ENCODE peak calls at places on chromosomes 13 and 19, in six cellular contexts. U is psoas muscle, A is mesendoderm, C is fibroblast of the aortic adventitia, D is upper lobe of left lung, Q is A549. Y is an unnamed sample.
A peak's percentile ranks its signal among the peaks of the same experiment; 100 is the strongest.

GRCh38 chr19:57280913-57281425 is 684 bp downstream of the ZNF460 start:
- DNase-seq in U (no peak), A (no peak), C (peak; percentile 15), D (no peak), Q (peak; percentile 51), Y (no peak)

GRCh38 chr19:44602071-44602470 is 11.3 kb upstream of the IGSF23 start:
- DNase-seq in U (no peak), A (no peak), C (no peak), D (no peak), Q (no peak), Y (peak; percentile 21)

GRCh38 chr19:43430142-43430710 is 15.5 kb downstream of the TEX101 start:
- DNase-seq in U (no peak), A (peak; percentile 40), C (peak; percentile 18), D (no peak), Q (no peak), Y (no peak)

GRCh38 chr19:41000310-41000737 is 9.2 kb downstream of the CYP2B6 start:
- DNase-seq in U (no peak), A (no peak), C (no peak), D (no peak), Q (peak; percentile 53), Y (no peak)

GRCh38 chr19:34678085-34678412 is 571 bp downstream of the ZNF302 start:
- DNase-seq in U (no peak), A (no peak), C (no peak), D (no peak), Q (no peak), Y (no peak)

GRCh38 chr19:3975144-3975543 is 4.2 kb upstream of the DAPK3 start:
- DNase-seq in U (no peak), A (no peak), C (no peak), D (no peak), Q (no peak), Y (no peak)

GRCh38 chr19:35228177-35228930 is at the start of gene FAM187B:
- DNase-seq in U (no peak), A (no peak), C (no peak), D (no peak), Q (no peak), Y (no peak)

GRCh38 chr19:48900477-48901452 is 653 bp downstream of the NUCB1 start:
- DNase-seq in U (peak; percentile 64), A (peak; percentile 60), C (peak; percentile 61), D (peak; percentile 73), Q (peak; percentile 64), Y (peak; percentile 89)

GRCh38 chr13:28819046-28819747 is 942 bp upstream of the MTUS2 start:
- DNase-seq in U (no peak), A (peak; percentile 52), C (peak; percentile 15), D (no peak), Q (peak; percentile 27), Y (no peak)

GRCh38 chr19:934197-934840 is 8.5 kb downstream of the ARID3A start:
- DNase-seq in U (no peak), A (no peak), C (no peak), D (peak; percentile 68), Q (no peak), Y (no peak)

DNA sequence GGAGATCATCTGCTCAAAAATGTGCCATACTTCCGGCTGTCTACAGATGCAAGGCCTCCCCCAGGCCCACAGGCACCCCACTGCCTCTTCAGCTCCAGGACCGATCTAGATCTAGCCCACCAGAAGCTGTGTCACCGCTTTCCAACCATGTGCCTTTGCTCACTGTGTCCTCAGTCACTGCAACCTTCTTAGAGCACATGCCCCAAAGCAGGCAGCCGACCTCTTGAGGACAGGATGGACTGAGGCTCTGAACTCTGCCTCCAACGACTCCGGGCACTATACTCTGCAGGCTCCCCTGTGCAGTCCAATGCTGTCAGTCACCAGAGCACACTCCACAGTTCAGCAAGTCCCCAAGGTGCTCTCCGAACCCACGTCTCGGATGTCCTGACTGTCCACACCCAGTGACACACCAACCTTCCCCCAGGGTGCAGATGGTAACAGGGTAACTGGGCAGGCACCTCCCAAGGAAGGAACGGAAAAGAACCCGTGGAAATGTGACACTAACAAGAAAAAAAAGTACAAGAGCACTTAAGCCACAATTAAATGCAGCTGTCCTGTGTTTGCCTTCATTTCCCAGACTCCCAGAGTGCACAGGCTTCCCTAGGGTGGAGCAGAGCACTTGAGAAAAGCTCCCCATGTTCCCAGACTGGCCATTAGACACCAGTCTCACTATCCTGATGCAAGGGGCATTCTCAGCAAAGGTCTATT is 4.8 kb downstream of the STK24 start:
- DNase-seq in U (peak; percentile 69), A (peak; percentile 22), C (peak; percentile 63), D (no peak), Q (no peak), Y (no peak)
- H3K4me3 ChIP-seq in U (no peak overlapping the region), A (no peak overlapping the region), C (peak overlapping the region; percentile 22), D (peak overlapping the region; percentile 6), Q (no peak overlapping the region), Y (no peak overlapping the region)

DNA sequence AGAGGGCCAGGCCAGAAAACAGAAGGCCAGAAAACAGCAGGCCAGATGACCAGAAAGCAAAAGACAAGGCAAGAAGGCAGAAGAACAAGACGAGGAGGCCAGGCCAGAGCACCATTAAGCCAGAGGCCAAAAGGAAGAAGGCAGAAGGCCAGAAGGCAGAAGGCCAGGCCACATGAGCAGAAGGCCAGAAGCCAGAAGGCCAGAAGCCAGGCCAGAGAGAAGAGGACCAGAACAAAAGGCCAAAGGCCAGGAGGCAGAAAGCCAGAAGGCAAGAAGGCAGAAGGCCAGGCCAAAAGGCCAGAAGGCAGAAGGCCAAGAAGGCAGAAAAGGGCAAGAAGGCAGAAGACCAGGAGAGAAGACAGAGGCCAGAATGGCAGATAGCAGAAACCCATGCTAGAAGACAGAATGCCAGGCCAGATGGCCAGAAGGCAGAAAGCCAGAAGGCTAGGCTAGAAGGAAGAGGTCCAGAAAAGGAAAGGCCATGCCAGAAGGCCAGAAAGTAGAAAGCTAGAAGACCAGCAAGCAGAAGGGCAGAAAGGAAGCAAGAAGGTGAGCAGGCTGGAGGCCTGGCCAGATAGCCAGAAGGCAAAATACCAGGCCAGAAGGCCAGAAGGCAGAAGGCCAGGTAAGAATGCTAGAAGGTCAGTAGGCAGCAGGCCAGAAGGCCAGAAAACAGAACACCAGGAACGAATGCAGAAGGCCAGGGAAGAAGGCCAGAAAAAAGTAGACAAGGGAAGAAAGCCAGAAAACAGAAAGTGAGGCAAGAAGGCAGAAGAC is 187.6 kb downstream of the TUBA3C start:
- DNase-seq in U (peak; percentile 59), A (no peak), C (no peak), D (no peak), Q (no peak), Y (no peak)
- H3K4me3 ChIP-seq in U (no peak overlapping the region), A (peak overlapping the region; percentile 25), C (no peak overlapping the region), D (no peak overlapping the region), Q (no peak overlapping the region), Y (no peak overlapping the region)

GRCh38 chr13:111390522-111391270 is 70.3 kb downstream of the TEX29 start:
- DNase-seq in U (no peak), A (no peak), C (no peak), D (no peak), Q (no peak), Y (no peak)

GRCh38 chr13:111387945-111388600 is 67.6 kb downstream of the TEX29 start:
- DNase-seq in U (no peak), A (no peak), C (no peak), D (no peak), Q (no peak), Y (no peak)

GRCh38 chr13:111388851-111389500 is 68.5 kb downstream of the TEX29 start:
- DNase-seq in U (no peak), A (no peak), C (no peak), D (no peak), Q (no peak), Y (peak; percentile 80)

GRCh38 chr13:111387026-111387871 is 66.8 kb downstream of the TEX29 start:
- DNase-seq in U (no peak), A (no peak), C (no peak), D (no peak), Q (no peak), Y (no peak)

DNA sequence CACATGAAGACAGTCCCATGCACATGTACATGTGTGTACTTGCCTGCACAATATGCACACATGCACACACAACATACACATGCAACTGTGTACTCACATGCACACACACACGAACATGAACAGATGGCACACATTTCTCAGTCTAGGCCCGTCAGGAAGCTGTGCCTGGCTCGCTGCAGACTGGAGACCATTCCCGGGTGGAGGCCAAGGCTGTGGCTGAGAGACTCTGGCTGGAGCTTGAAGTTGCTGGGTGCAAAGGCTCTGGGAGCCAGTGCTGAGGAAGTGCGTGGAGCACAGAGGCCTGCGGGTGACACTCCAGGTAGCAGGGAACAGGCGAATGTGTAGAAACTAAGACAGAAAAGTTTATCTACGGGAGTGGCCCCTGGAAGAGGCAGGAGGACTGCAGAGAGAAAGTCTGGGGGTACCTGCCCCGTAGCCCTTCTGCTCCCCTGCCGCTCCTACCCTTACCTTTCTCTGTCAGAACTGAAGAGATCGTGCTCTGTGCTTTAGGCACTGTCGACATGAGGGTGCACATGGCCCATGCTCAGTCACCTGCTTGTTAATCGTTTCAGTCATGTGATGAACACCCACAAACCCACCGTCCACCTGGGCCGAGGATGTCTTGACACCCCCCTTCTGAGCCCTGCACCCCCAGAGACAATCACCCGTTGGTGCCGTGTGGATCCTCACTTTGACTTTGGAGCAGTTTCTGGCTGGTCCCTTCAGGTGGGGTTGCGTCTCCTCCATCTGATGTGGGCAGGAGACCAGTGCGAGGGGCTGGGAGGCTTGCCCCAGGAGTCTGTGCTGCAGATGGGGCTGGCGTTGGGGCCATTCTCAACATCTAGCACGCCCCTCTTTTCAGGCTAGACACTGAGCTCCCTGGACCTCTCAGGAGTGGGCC is 69.4 kb downstream of the TEX29 start:
- DNase-seq in U (no peak), A (no peak), C (no peak), D (no peak), Q (no peak), Y (no peak)
- H3K4me3 ChIP-seq in U (no peak overlapping the region), A (no peak overlapping the region), C (no peak overlapping the region), D (no peak overlapping the region), Q (no peak overlapping the region), Y (no peak overlapping the region)

DNA sequence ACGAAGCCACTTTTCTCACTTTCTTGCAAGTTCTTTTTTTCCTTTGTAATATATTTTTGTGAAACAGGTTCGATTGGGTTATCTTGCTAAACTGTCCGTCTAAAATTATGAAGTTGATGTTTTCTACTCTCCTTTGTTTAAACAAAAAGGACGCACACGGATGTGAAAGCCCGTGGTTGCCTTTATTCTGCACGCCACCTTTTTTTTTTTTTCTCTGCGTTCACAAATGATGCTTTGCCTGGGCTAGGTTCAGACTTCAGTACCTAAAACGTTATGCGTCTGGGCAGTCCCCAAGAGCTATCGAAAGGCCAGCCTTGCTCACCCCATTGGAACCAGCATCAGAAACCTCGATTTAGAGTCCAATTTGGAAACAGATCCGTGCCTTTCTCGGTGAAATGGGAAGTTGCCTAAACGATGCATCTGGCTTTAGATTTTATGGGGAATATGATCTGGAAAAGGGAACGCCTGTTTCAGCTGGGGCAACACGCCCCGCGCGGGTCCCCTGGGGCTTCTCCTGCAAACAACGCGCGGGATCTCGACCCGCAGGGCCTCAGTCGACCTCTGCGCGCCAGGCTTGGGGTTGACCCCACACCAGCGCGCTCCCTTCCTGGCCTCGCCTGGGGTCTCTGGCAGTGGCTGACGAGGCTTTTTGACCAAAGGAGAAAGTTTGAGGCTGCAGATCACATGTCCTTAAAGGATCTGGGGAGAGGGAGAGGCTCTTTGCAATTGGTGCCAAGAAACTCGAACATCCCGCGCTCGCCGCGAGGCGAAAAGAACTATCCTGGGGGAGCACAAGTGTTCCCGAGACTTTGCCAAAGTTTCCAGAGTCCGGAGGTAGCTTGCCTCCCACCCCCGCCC is 114.0 kb downstream of the KCNRG start:
- DNase-seq in U (peak; percentile 75), A (peak; percentile 47), C (no peak), D (peak; percentile 79), Q (no peak), Y (no peak)
- H3K4me3 ChIP-seq in U (peak overlapping the region; percentile 77), A (no peak overlapping the region), C (peak overlapping the region; percentile 52), D (peak overlapping the region; percentile 55), Q (peak overlapping the region; percentile 60), Y (peak overlapping the region; percentile 7)

GRCh38 chr13:110811751-110812110 is 98.2 kb downstream of the ING1 start:
- DNase-seq in U (no peak), A (no peak), C (no peak), D (no peak), Q (no peak), Y (no peak)
- H3K4me3 ChIP-seq in U (peak overlapping the region; percentile 66), A (no peak overlapping the region), C (no peak overlapping the region), D (no peak overlapping the region), Q (no peak overlapping the region), Y (no peak overlapping the region)